ENCODE peak calls at places on chromosomes 1 and 21, in eight cellular contexts. Q is WERI-Rb-1, B is lung, W is heart right ventricle, F is foreskin keratinocyte, I is ovary, A is right lobe of liver, J is breast epithelium. E is an unnamed sample. For H3K27me3, the result is how much of the 10 kb centered on the place peaks cover.

GRCh38 chr1:216841165-216841564 is 117.9 kb upstream of the ESRRG start:
- DNase-seq in F (no peak), W (no peak), A (no peak), J (no peak), Q (no peak), B (no peak), I (no peak), E (no peak)

GRCh38 chr1:202173993-202174392 is 13.6 kb upstream of the PTPN7 start:
- DNase-seq in W (no peak), J (no peak), B (no peak), Q (peak), F (no peak), A (no peak), I (no peak), E (no peak)

GRCh38 chr1:77322061-77322900 is 40.5 kb downstream of the AK5 start:
- DNase-seq in W (no peak), F (peak), Q (no peak), J (no peak), I (no peak), A (no peak), B (no peak), E (no peak)

GRCh38 chr21:33394260-33394659 is 9.0 kb upstream of the IFNGR2 start:
- DNase-seq in B (peak), F (no peak), I (no peak), A (peak), J (no peak), Q (no peak), W (no peak), E (no peak)

GRCh38 chr1:43980255-43981134 is 1.5 kb downstream of the B4GALT2 start:
- DNase-seq in F (peak), I (no peak), W (no peak), A (peak), B (no peak), J (no peak), Q (no peak), E (no peak)

GRCh38 chr1:119139393-119139792 is 1.1 kb downstream of the WARS2 start:
- DNase-seq in Q (no peak), I (no peak), B (no peak), J (no peak), A (no peak), F (no peak), W (no peak), E (no peak)

GRCh38 chr1:221708987-221709386 is 32.9 kb downstream of the DUSP10 start:
- DNase-seq in J (peak), Q (no peak), I (no peak), B (no peak), W (peak), A (no peak), F (no peak), E (peak)

GRCh38 chr1:185562623-185563359 is 171.4 kb upstream of the HMCN1 start:
- DNase-seq in A (no peak), Q (no peak), W (no peak), F (no peak), B (no peak), J (no peak), I (no peak), E (no peak)

GRCh38 chr1:172320723-172321122 is 99.8 kb upstream of the C1orf105 start:
- DNase-seq in J (no peak), I (no peak), F (no peak), B (no peak), W (no peak), A (no peak), Q (no peak), E (no peak)

GRCh38 chr1:20037877-20038276 is 32.1 kb upstream of the PLA2G5 start:
- DNase-seq in Q (no peak), F (peak), W (no peak), B (no peak), A (no peak), I (no peak), J (no peak), E (no peak)

GRCh38 chr1:85398391-85399064 is 66.4 kb downstream of the DDAH1 start:
- DNase-seq in A (no peak), Q (no peak), W (no peak), B (no peak), I (no peak), J (no peak), F (peak), E (no peak)

GRCh38 chr1:22846453-22846852 is 126.2 kb downstream of the LACTBL1 start:
- DNase-seq in I (no peak), F (no peak), Q (no peak), J (no peak), B (peak), W (no peak), A (no peak), E (no peak)

GRCh38 chr1:203099121-203099520 is 13.3 kb upstream of the MYOG start:
- DNase-seq in I (no peak), A (no peak), F (no peak), Q (peak), J (no peak), B (no peak), W (no peak), E (no peak)

GRCh38 chr1:18109756-18110597 is 2.4 kb downstream of the IGSF21 start:
- DNase-seq in A (peak), Q (peak), J (no peak), B (no peak), W (peak), F (no peak), I (peak), E (no peak)

GRCh38 chr1:197463142-197463541 is 195.1 kb downstream of the CRB1 start:
- DNase-seq in W (no peak), A (no peak), B (no peak), Q (no peak), J (no peak), F (no peak), I (no peak), E (no peak)

GRCh38 chr1:47996406-47997226 is 569 bp downstream of the TRABD2B start:
- DNase-seq in F (no peak), A (peak), Q (no peak), J (no peak), I (peak), W (peak), B (no peak), E (no peak)

GRCh38 chr1:12594966-12595838 is 22.8 kb downstream of the DHRS3 start:
- DNase-seq in W (peak), A (peak), J (peak), I (peak), Q (no peak), B (peak), F (no peak), E (no peak)

GRCh38 chr1:60672435-60672834 is 409.9 kb upstream of the NFIA start:
- DNase-seq in F (no peak), W (no peak), I (no peak), A (no peak), Q (no peak), J (no peak), B (no peak), E (no peak)

GRCh38 chr1:115077286-115077983 is 11.9 kb downstream of the TSPAN2 start:
- DNase-seq in B (no peak), Q (no peak), W (no peak), A (no peak), F (no peak), I (no peak), J (no peak), E (no peak)

GRCh38 chr21:45580576-45581321 is 38.5 kb upstream of the SLC19A1 start:
- DNase-seq in Q (peak), F (no peak), J (no peak), I (no peak), B (no peak), A (peak), W (no peak), E (no peak)

GRCh38 chr1:61056674-61057439 is 25.5 kb upstream of the NFIA start:
- DNase-seq in J (no peak), A (peak), F (no peak), B (peak), Q (peak), W (peak), I (peak), E (no peak)

GRCh38 chr1:2241820-2242219 is 13.7 kb downstream of the SKI start:
- DNase-seq in Q (no peak), J (no peak), A (no peak), F (no peak), B (no peak), W (no peak), I (peak), E (no peak)

GRCh38 chr1:202752799-202753198 is 42.5 kb upstream of the SYT2 start:
- DNase-seq in Q (no peak), F (no peak), J (no peak), I (no peak), A (no peak), B (no peak), W (no peak), E (no peak)

GRCh38 chr1:151222130-151222529 is 23.8 kb downstream of the PIP5K1A start:
- DNase-seq in Q (no peak), F (no peak), J (no peak), W (no peak), A (no peak), B (no peak), I (no peak), E (no peak)

GRCh38 chr1:147781056-147781471 is 20.7 kb upstream of the GJA5 start:
- DNase-seq in J (no peak), A (no peak), Q (no peak), B (no peak), I (no peak), F (no peak), W (no peak), E (no peak)

GRCh38 chr1:79472067-79472656 is 465.6 kb upstream of the ADGRL4 start:
- DNase-seq in I (no peak), J (no peak), W (no peak), A (no peak), B (no peak), F (no peak), Q (no peak), E (no peak)

GRCh38 chr1:22410928-22411495 is 40.6 kb upstream of the ZBTB40 start:
- DNase-seq in Q (no peak), I (no peak), J (no peak), F (no peak), W (no peak), B (no peak), A (no peak), E (no peak)

GRCh38 chr1:228007801-228008341 is 1.1 kb downstream of the WNT3A start:
- DNase-seq in A (peak), J (peak), F (no peak), W (no peak), I (no peak), Q (no peak), B (peak), E (no peak)

GRCh38 chr1:203093754-203094410 is 8.1 kb upstream of the MYOG start:
- DNase-seq in J (peak), Q (no peak), I (no peak), F (peak), W (no peak), B (no peak), A (no peak), E (no peak)

GRCh38 chr1:56301791-56302190 is 277.6 kb downstream of the PLPP3 start:
- DNase-seq in J (no peak), B (no peak), W (no peak), F (no peak), Q (no peak), A (no peak), I (no peak), E (no peak)

GRCh38 chr1:180580237-180580636 is 21.5 kb downstream of the OVAAL start:
- DNase-seq in A (peak), Q (no peak), J (peak), I (no peak), F (peak), W (no peak), B (no peak), E (no peak)

GRCh38 chr1:84122780-84123382 is 21.2 kb upstream of the PRKACB start:
- DNase-seq in W (no peak), I (peak), Q (peak), F (no peak), B (no peak), A (no peak), J (no peak), E (peak)

GRCh38 chr1:22816063-22816775 is 105.6 kb downstream of the EPHB2 start:
- DNase-seq in B (no peak), Q (no peak), F (no peak), W (no peak), A (peak), I (no peak), J (no peak), E (no peak)

GRCh38 chr1:156212833-156213643 is at the start of gene PMF1:
- DNase-seq in I (peak), A (peak), B (peak), F (peak), W (peak), Q (peak), J (peak), E (peak)

GRCh38 chr1:116255486-116255885 is 117.6 kb upstream of the ATP1A1 start:
- DNase-seq in W (no peak), B (no peak), Q (peak), I (no peak), F (no peak), A (no peak), J (no peak), E (no peak)

GRCh38 chr1:54846301-54846700 is 40.7 kb downstream of the DHCR24 start:
- DNase-seq in J (no peak), W (no peak), I (no peak), A (no peak), F (no peak), B (no peak), Q (no peak), E (no peak)

GRCh38 chr1:198298653-198299052 is 141.9 kb downstream of the NEK7 start:
- DNase-seq in I (no peak), B (no peak), F (no peak), Q (no peak), A (no peak), J (no peak), W (no peak), E (no peak)

GRCh38 chr1:1337793-1338147 is 6.7 kb downstream of the TAS1R3 start:
- DNase-seq in F (no peak), Q (peak), B (no peak), W (no peak), A (no peak), J (no peak), I (no peak), E (no peak)

GRCh38 chr1:214515544-214516433 is 35.6 kb downstream of the PTPN14 start:
- DNase-seq in B (no peak), A (no peak), Q (no peak), J (no peak), I (no peak), W (no peak), F (no peak), E (no peak)
- H3K27ac ChIP-seq in B (no peak), A (no peak), Q (no peak), J (peak), I (no peak), W (no peak), F (no peak), E (no peak)

GRCh38 chr1:182786223-182787001 is 3.2 kb upstream of the NPL start:
- DNase-seq in A (peak), B (peak), I (peak), Q (peak), W (peak), J (no peak), F (no peak), E (peak)

GRCh38 chr1:182781849-182782586 is 7.6 kb upstream of the NPL start:
- DNase-seq in A (peak), Q (peak), I (peak), F (no peak), W (peak), B (peak), J (peak), E (peak)

GRCh38 chr1:182782587-182782913 is 7.0 kb upstream of the NPL start:
- DNase-seq in A (no peak), I (no peak), F (no peak), Q (no peak), B (no peak), W (no peak), J (no peak), E (no peak)

GRCh38 chr1:182784556-182785171 is 4.9 kb upstream of the NPL start:
- DNase-seq in F (no peak), B (no peak), A (no peak), W (no peak), I (peak), Q (no peak), J (no peak), E (no peak)

GRCh38 chr1:182783068-182783467 is 6.5 kb upstream of the NPL start:
- DNase-seq in J (no peak), B (no peak), W (no peak), Q (peak), F (no peak), A (no peak), I (no peak), E (no peak)
- TF ChIP-seq CTCF in J (no peak), B (no peak), W (no peak), Q (peak), F (no peak), A (no peak), I (no peak), E (no peak)

DNA sequence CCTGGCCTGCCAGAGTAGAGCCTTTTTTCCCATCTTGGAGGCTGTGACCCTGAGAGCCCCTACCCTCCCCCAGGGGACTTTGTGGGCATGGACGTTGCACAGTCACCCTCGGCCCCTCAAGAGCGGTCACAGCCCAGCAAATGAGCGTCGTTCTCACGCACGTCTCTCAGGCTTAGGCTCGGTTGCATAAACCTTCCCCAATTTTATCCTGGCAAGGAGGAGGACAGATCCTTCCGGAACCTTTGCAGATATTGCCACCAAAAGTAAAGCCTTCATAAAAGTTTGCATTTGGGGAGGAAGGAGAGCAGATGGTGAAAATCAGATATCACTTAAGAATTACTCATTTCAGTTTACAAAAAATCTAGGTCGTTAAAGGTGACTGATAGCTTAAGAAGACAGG is 29.2 kb downstream of the PDE9A start:
- DNase-seq in W (no peak), Q (no peak), B (no peak), J (no peak), I (no peak), F (no peak), A (no peak), E (no peak)
- H3K27me3 ChIP-seq in W (under half), Q (under half), B (under half), J (under half), I (under half), F (under half), A (under half), E (under half)

GRCh38 chr1:205285391-205286101 is 36.0 kb downstream of the NUAK2 start:
- DNase-seq in F (no peak), J (peak), B (no peak), I (no peak), A (no peak), Q (no peak), W (no peak), E (peak)

GRCh38 chr1:205287723-205288122 is 33.8 kb downstream of the NUAK2 start:
- DNase-seq in B (no peak), F (no peak), I (no peak), W (no peak), J (no peak), A (no peak), Q (no peak), E (no peak)

GRCh38 chr1:205287076-205287475 is 34.5 kb downstream of the NUAK2 start:
- DNase-seq in F (no peak), I (no peak), B (no peak), W (no peak), J (no peak), Q (no peak), A (no peak), E (no peak)

GRCh38 chr1:205284420-205285144 is 37.0 kb downstream of the NUAK2 start:
- DNase-seq in Q (peak), J (peak), W (peak), I (peak), A (peak), F (peak), B (peak), E (peak)

GRCh38 chr1:205286335-205286950 is 35.1 kb downstream of the NUAK2 start:
- DNase-seq in J (no peak), A (no peak), F (no peak), W (no peak), Q (no peak), B (no peak), I (no peak), E (peak)
- H3K27ac ChIP-seq in J (peak), A (no peak), F (no peak), W (no peak), Q (no peak), B (no peak), I (no peak), E (peak)

GRCh38 chr21:43325968-43326367 is 101.0 kb downstream of the SIK1 start:
- DNase-seq in B (no peak), I (no peak), Q (no peak), W (peak), J (no peak), F (no peak), A (no peak), E (no peak)
- TF ChIP-seq CTCF in B (no peak), I (no peak), Q (no peak), W (no peak), J (no peak), F (no peak), A (no peak), E (no peak)

GRCh38 chr1:24935196-24935526 is 5.1 kb upstream of the RUNX3 start:
- DNase-seq in B (no peak), A (no peak), W (no peak), I (no peak), J (no peak), F (no peak), Q (no peak), E (no peak)
- H3K27me3 ChIP-seq in B (under half), A (under half), W (half or more), I (under half), J (under half), F (half or more), Q (under half), E (under half)